ENCODE peak calls at places on chromosomes 3 and 15, in seven cellular contexts. F, D, V, N, A, P and Z are unnamed samples.

GRCh38 chr3:184620101-184620798 is 58.7 kb downstream of the EPHB3 start:
- DNase-seq in F (no peak), D (no peak), V (no peak), N (peak), A (peak), P (no peak), Z (no peak)

GRCh38 chr3:172391592-172392302 is 56.5 kb downstream of the GHSR start:
- DNase-seq in F (no peak), D (no peak), V (no peak), N (no peak), A (peak), P (peak), Z (no peak)

GRCh38 chr3:134846943-134847342 is 51.9 kb downstream of the EPHB1 start:
- DNase-seq in F (no peak), D (peak), V (no peak), N (peak), A (peak), P (peak), Z (peak)

GRCh38 chr3:141227752-141228151 is 3.9 kb upstream of the PXYLP1 start:
- DNase-seq in F (no peak), D (no peak), V (no peak), N (peak), A (peak), P (peak), Z (no peak)

GRCh38 chr15:26936502-26936901 is 34.5 kb upstream of the GABRG3 start:
- DNase-seq in F (no peak), D (no peak), V (no peak), N (no peak), A (no peak), P (no peak), Z (no peak)

GRCh38 chr15:22873204-22873701 is 34.8 kb downstream of the NIPA2 start:
- DNase-seq in F (peak), D (no peak), V (no peak), N (no peak), A (peak), P (peak), Z (no peak)

GRCh38 chr15:65939901-65940617 is 70.8 kb downstream of the RAB11A start:
- DNase-seq in F (no peak), D (peak), V (no peak), N (peak), A (peak), P (peak), Z (peak)

GRCh38 chr15:73632670-73633058 is 525 bp downstream of the NPTN start:
- DNase-seq in F (no peak), D (no peak), V (no peak), N (no peak), A (no peak), P (no peak), Z (no peak)

GRCh38 chr3:73144276-73144675 is 82.8 kb downstream of the EBLN2 start:
- DNase-seq in F (no peak), D (no peak), V (no peak), N (no peak), A (no peak), P (no peak), Z (no peak)

GRCh38 chr15:52052076-52052935 is 33.3 kb downstream of the MAPK6 start:
- DNase-seq in F (no peak), D (no peak), V (no peak), N (no peak), A (no peak), P (no peak), Z (no peak)

GRCh38 chr3:170760174-170760526 is 109.8 kb downstream of the RPL22L1 start:
- DNase-seq in F (no peak), D (no peak), V (no peak), N (no peak), A (peak), P (no peak), Z (no peak)

GRCh38 chr3:13452490-13453335 is 27.4 kb upstream of the HDAC11 start:
- DNase-seq in F (peak), D (no peak), V (no peak), N (peak), A (peak), P (peak), Z (no peak)

GRCh38 chr3:126053949-126054569 is 29.9 kb downstream of the SLC41A3 start:
- DNase-seq in F (no peak), D (no peak), V (peak), N (no peak), A (no peak), P (no peak), Z (no peak)

GRCh38 chr3:37466660-37467359 is 292.4 kb upstream of the LRRFIP2 start:
- DNase-seq in F (no peak), D (no peak), V (no peak), N (no peak), A (no peak), P (no peak), Z (no peak)

GRCh38 chr3:159144891-159145290 is 343.0 kb downstream of the MFSD1 start:
- DNase-seq in F (no peak), D (no peak), V (no peak), N (no peak), A (no peak), P (no peak), Z (no peak)

GRCh38 chr15:48899793-48900192 is 21.9 kb downstream of the EID1 start:
- DNase-seq in F (no peak), D (no peak), V (no peak), N (no peak), A (no peak), P (no peak), Z (no peak)

GRCh38 chr15:42371125-42371524 is 11.8 kb downstream of the CAPN3 start:
- DNase-seq in F (no peak), D (no peak), V (no peak), N (no peak), A (no peak), P (no peak), Z (no peak)

GRCh38 chr3:50525987-50526386 is 22.6 kb upstream of the CACNA2D2 start:
- DNase-seq in F (no peak), D (no peak), V (peak), N (peak), A (peak), P (peak), Z (peak)

GRCh38 chr3:37237252-37237651 is 62.9 kb upstream of the LRRFIP2 start:
- DNase-seq in F (no peak), D (no peak), V (no peak), N (no peak), A (no peak), P (no peak), Z (no peak)

GRCh38 chr15:41629436-41629835 is 30.8 kb upstream of the MGA start:
- DNase-seq in F (no peak), D (no peak), V (no peak), N (no peak), A (no peak), P (no peak), Z (no peak)

GRCh38 chr3:196849180-196849721 is 18.5 kb upstream of the SENP5 start:
- DNase-seq in F (no peak), D (no peak), V (no peak), N (no peak), A (no peak), P (no peak), Z (no peak)

GRCh38 chr3:15557511-15557946 is 36.0 kb upstream of the COLQ start:
- DNase-seq in F (peak), D (peak), V (no peak), N (peak), A (peak), P (peak), Z (peak)

GRCh38 chr15:95857124-95857757 is 473.3 kb upstream of the NR2F2 start:
- DNase-seq in F (no peak), D (no peak), V (no peak), N (no peak), A (peak), P (peak), Z (peak)

GRCh38 chr3:113834983-113835382 is 3.6 kb upstream of the GRAMD1C start:
- DNase-seq in F (no peak), D (no peak), V (no peak), N (no peak), A (no peak), P (no peak), Z (no peak)

GRCh38 chr3:132288357-132288756 is 28.9 kb upstream of the ACP3 start:
- DNase-seq in F (no peak), D (no peak), V (no peak), N (no peak), A (no peak), P (no peak), Z (no peak)

GRCh38 chr3:132293231-132293630 is 24.0 kb upstream of the ACP3 start:
- DNase-seq in F (no peak), D (no peak), V (no peak), N (no peak), A (no peak), P (no peak), Z (no peak)

GRCh38 chr3:132290833-132291232 is 26.4 kb upstream of the ACP3 start:
- DNase-seq in F (no peak), D (no peak), V (no peak), N (peak), A (no peak), P (no peak), Z (peak)

GRCh38 chr3:132289311-132289710 is 27.9 kb upstream of the ACP3 start:
- DNase-seq in F (no peak), D (no peak), V (no peak), N (no peak), A (no peak), P (no peak), Z (no peak)

DNA sequence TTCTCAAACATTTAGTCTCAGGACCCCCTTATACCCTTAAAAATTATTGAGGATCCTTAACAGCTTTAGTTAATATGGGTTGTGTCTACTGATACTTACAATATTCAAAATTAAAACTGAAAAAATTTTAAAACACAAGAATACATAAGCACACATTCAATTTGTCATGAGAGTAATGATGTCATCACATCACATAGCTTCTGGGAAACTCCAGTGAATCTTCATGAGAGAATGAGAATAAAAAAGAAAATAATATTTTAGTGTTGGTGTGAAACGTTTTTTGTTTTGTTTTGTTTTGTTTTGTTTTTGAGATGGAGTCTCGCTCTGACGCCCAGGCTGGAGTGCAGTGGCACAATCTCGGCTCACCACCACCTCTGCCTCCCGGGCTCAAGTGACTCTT is 25.1 kb upstream of the ACP3 start:
- DNase-seq in F (no peak), D (no peak), V (no peak), N (peak), A (no peak), P (no peak), Z (no peak)
- H3K4me3 ChIP-seq in F (no peak), D (no peak), V (no peak), N (no peak), A (no peak), P (no peak), Z (no peak)

GRCh38 chr3:174644287-174644686 is 214.8 kb upstream of the NAALADL2 start:
- DNase-seq in F (no peak), D (no peak), V (no peak), N (no peak), A (no peak), P (no peak), Z (no peak)
- TF ChIP-seq CTCF in F (no peak), D (no peak), V (no peak), N (no peak), A (no peak), P (no peak), Z (no peak)

DNA sequence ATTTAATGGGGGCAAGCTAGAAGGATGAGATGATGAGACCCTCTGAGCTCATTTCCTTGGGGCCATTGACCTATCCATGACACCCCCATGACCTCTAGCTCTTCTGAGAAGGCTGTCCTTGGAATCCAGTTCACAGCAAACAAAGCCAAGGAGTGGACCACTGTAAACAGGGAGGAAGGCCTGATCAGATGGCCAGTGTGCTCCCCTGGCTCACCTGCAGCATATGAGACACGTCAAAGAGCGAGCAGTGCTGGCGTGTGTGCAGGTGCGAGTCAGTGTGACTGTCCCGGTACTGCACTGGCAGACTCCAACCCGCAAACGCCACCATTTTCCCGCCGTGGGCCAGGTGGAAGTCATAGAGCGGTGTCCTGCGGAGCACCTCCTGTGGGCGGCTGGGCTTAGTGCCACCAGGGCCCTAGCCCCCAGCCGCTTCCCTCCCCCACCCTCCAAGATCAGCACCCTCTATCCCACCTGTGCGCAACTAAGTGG is 339 bp downstream of the AMT start:
- DNase-seq in F (no peak), D (no peak), V (no peak), N (no peak), A (no peak), P (no peak), Z (no peak)
- H3K4me3 ChIP-seq in F (peak), D (peak), V (peak), N (no peak), A (peak), P (peak), Z (no peak)

GRCh38 chr3:191240432-191240831 is 41.4 kb downstream of the OSTN start:
- DNase-seq in F (no peak), D (no peak), V (no peak), N (no peak), A (no peak), P (no peak), Z (no peak)

GRCh38 chr3:191246628-191247027 is 47.6 kb downstream of the OSTN start:
- DNase-seq in F (no peak), D (no peak), V (no peak), N (peak), A (peak), P (no peak), Z (no peak)

GRCh38 chr3:191238321-191238817 is 39.3 kb downstream of the OSTN start:
- DNase-seq in F (no peak), D (no peak), V (no peak), N (peak), A (peak), P (no peak), Z (no peak)

GRCh38 chr3:191239439-191240035 is 40.5 kb downstream of the OSTN start:
- DNase-seq in F (no peak), D (no peak), V (no peak), N (no peak), A (no peak), P (no peak), Z (no peak)

DNA sequence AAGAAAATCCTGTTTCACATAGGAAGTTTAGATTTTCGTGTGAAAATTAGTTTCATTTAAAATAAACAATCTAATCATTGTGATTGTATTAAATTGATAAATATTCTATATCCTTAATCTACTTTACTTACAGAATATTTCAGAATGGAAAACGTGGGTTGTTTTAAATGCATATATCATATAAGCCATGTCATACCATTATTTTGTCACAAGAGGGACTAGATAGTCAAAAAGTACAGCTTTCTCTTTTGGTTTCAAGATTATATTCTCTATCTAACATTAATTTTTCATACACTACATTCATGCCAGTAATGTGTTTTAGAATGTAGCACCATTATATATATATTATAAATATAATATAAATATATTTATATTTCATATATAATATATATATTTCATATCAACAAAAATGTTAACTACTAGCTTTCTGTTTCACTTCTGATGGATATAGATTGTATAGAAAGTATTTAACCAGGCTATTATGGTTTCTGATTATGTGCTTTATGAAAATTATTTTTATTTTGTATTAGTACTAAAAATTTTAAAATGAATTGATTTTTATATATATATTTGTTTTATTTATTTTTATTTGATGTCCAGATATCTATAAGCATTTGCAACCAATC is 45.3 kb downstream of the OSTN start:
- DNase-seq in F (no peak), D (no peak), V (no peak), N (no peak), A (no peak), P (no peak), Z (no peak)
- TF ChIP-seq CTCF in F (no peak), D (no peak), V (peak), N (peak), A (peak), P (no peak), Z (peak)

GRCh38 chr3:131053021-131053420 is 26.3 kb downstream of the NEK11 start:
- DNase-seq in F (no peak), D (no peak), V (no peak), N (no peak), A (peak), P (peak), Z (no peak)

GRCh38 chr3:131047582-131047981 is 20.9 kb downstream of the NEK11 start:
- DNase-seq in F (peak), D (no peak), V (no peak), N (no peak), A (no peak), P (no peak), Z (no peak)

GRCh38 chr3:131048030-131048429 is 21.4 kb downstream of the NEK11 start:
- DNase-seq in F (no peak), D (no peak), V (no peak), N (no peak), A (no peak), P (no peak), Z (no peak)
- H3K4me3 ChIP-seq in F (no peak), D (no peak), V (no peak), N (no peak), A (no peak), P (no peak), Z (no peak)

GRCh38 chr3:129622933-129623332 is 16.5 kb upstream of the PLXND1 start:
- DNase-seq in F (no peak), D (no peak), V (peak), N (peak), A (no peak), P (no peak), Z (no peak)
- TF ChIP-seq CTCF in F (no peak), D (no peak), V (no peak), N (no peak), A (no peak), P (no peak), Z (no peak)

GRCh38 chr3:122232485-122232884 is 49.0 kb downstream of the CASR start:
- DNase-seq in F (no peak), D (no peak), V (no peak), N (no peak), A (no peak), P (no peak), Z (no peak)

GRCh38 chr3:122234117-122234516 is 50.6 kb downstream of the CASR start:
- DNase-seq in F (no peak), D (no peak), V (no peak), N (no peak), A (no peak), P (no peak), Z (no peak)

GRCh38 chr3:122235147-122235546 is 51.7 kb downstream of the CASR start:
- DNase-seq in F (no peak), D (no peak), V (no peak), N (no peak), A (no peak), P (no peak), Z (no peak)

GRCh38 chr3:122231781-122232180 is 48.3 kb downstream of the CASR start:
- DNase-seq in F (no peak), D (no peak), V (no peak), N (no peak), A (no peak), P (no peak), Z (no peak)

GRCh38 chr3:122233109-122233952 is 49.9 kb downstream of the CASR start:
- DNase-seq in F (no peak), D (no peak), V (no peak), N (no peak), A (no peak), P (no peak), Z (no peak)
- H3K4me3 ChIP-seq in F (no peak), D (no peak), V (no peak), N (no peak), A (no peak), P (no peak), Z (no peak)

DNA sequence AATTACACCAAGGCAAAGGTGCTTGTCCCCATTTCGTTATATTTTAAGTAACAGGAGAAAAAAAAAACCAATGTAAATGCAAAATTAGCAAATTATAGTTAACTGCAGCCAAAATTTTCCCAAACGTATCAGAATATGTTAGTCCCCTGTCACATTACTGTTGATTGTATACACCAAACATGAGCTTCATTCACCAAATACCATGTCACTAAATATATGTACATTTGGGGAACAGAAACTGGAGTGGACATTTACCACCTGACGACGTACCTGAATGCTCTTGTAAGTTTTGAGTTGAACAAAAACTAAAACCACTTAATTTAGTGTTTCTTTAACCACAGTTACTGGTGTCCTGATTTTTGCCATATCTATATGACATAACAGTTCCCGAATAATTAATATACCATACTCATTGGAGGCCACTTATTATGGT is 3.3 kb upstream of the FOXP1 start:
- DNase-seq in F (no peak), D (no peak), V (no peak), N (no peak), A (no peak), P (no peak), Z (no peak)
- TF ChIP-seq CTCF in F (no peak), D (no peak), V (no peak), N (no peak), A (no peak), P (no peak), Z (no peak)

GRCh38 chr3:186095584-186096061 is 13.3 kb downstream of the ETV5 start:
- DNase-seq in F (no peak), D (no peak), V (peak), N (no peak), A (no peak), P (no peak), Z (no peak)

GRCh38 chr3:186096295-186096694 is 12.6 kb downstream of the ETV5 start:
- DNase-seq in F (no peak), D (no peak), V (no peak), N (no peak), A (no peak), P (no peak), Z (no peak)

GRCh38 chr3:186098740-186099139 is 10.1 kb downstream of the ETV5 start:
- DNase-seq in F (no peak), D (no peak), V (no peak), N (no peak), A (peak), P (no peak), Z (no peak)

GRCh38 chr3:186097663-186098451 is 11.0 kb downstream of the ETV5 start:
- DNase-seq in F (peak), D (peak), V (peak), N (peak), A (peak), P (peak), Z (peak)

GRCh38 chr3:186097317-186097662 is 11.6 kb downstream of the ETV5 start:
- DNase-seq in F (peak), D (no peak), V (no peak), N (no peak), A (peak), P (no peak), Z (no peak)
- H3K4me3 ChIP-seq in F (peak), D (peak), V (peak), N (no peak), A (peak), P (peak), Z (no peak)